ENCODE peak calls at places on chromosomes 6 and 20, in seven cellular contexts. O is H1, X is heart left ventricle, H is HepG2, D is prostate gland, K is testis, E is ovary. S is an unnamed sample.

GRCh38 chr6:123953920-123954319 is 150.3 kb downstream of the NKAIN2 start:
- DNase-seq in D (no peak), X (no peak), E (no peak), K (no peak), H (no peak), O (no peak), S (no peak)

GRCh38 chr20:21064924-21065323 is 41.2 kb downstream of the LINC00237 start:
- DNase-seq in D (no peak), E (no peak), H (no peak), X (no peak), O (no peak), K (no peak), S (no peak)

GRCh38 chr6:131823276-131823902 is 15.6 kb downstream of the ENPP1 start:
- DNase-seq in D (no peak), E (no peak), O (no peak), X (no peak), H (peak), K (no peak), S (no peak)

GRCh38 chr6:157487110-157487773 is 106.3 kb downstream of the ZDHHC14 start:
- DNase-seq in X (no peak), E (no peak), K (no peak), D (no peak), O (no peak), H (no peak), S (no peak)

GRCh38 chr20:22796465-22797077 is 212.2 kb upstream of the FOXA2 start:
- DNase-seq in D (no peak), O (no peak), H (no peak), E (no peak), X (no peak), K (no peak), S (no peak)

GRCh38 chr6:125220712-125221111 is 67.1 kb downstream of the TPD52L1 start:
- DNase-seq in X (peak), H (no peak), K (peak), O (no peak), D (peak), E (peak), S (no peak)

GRCh38 chr20:53927990-53928389 is 142.4 kb downstream of the BCAS1 start:
- DNase-seq in E (no peak), K (no peak), X (no peak), H (no peak), D (no peak), O (no peak), S (no peak)

GRCh38 chr6:87277123-87277522 is 45.3 kb upstream of the SMIM8 start:
- DNase-seq in H (peak), D (no peak), O (no peak), E (no peak), X (no peak), K (no peak), S (no peak)

GRCh38 chr6:32113386-32114352 is 4.5 kb upstream of the TNXB start:
- DNase-seq in O (no peak), K (peak), X (peak), E (peak), D (no peak), H (peak), S (peak)

GRCh38 chr6:158382491-158382890 is 70.2 kb downstream of the TULP4 start:
- DNase-seq in K (no peak), H (no peak), O (no peak), D (no peak), X (no peak), E (no peak), S (no peak)

GRCh38 chr6:129047834-129048233 is 164.9 kb downstream of the LAMA2 start:
- DNase-seq in X (no peak), D (no peak), O (no peak), H (no peak), K (no peak), E (no peak), S (no peak)

GRCh38 chr20:1863296-1863695 is 31.9 kb upstream of the SIRPA start:
- DNase-seq in D (no peak), X (no peak), E (no peak), O (no peak), H (no peak), K (no peak), S (no peak)

GRCh38 chr6:125586074-125586473 is 163.4 kb upstream of the HEY2 start:
- DNase-seq in D (no peak), E (no peak), K (no peak), O (no peak), X (no peak), H (no peak), S (no peak)

GRCh38 chr20:53801609-53802370 is 208.2 kb upstream of the ZNF217 start:
- DNase-seq in O (no peak), X (no peak), E (no peak), D (no peak), K (no peak), H (no peak), S (peak)

GRCh38 chr20:31707994-31708744 is 14.5 kb downstream of the BCL2L1 start:
- DNase-seq in H (no peak), O (peak), K (peak), X (peak), D (no peak), E (no peak), S (no peak)

GRCh38 chr6:56708810-56709597 is 66.3 kb upstream of the DST start:
- DNase-seq in O (no peak), E (no peak), D (no peak), X (no peak), K (no peak), H (peak), S (no peak)

GRCh38 chr20:11274137-11274536 is 600.3 kb upstream of the JAG1 start:
- DNase-seq in D (peak), X (no peak), E (no peak), H (peak), O (no peak), K (peak), S (no peak)

GRCh38 chr6:2999005-2999620 is 581 bp upstream of the NQO2 start:
- DNase-seq in X (no peak), O (no peak), H (peak), K (peak), E (no peak), D (no peak), S (peak)

GRCh38 chr6:13413466-13413862 is 73.9 kb downstream of the GFOD1 start:
- DNase-seq in X (peak), E (no peak), O (no peak), H (peak), D (no peak), K (no peak), S (peak)

GRCh38 chr6:164039954-164040375 is 625.4 kb downstream of the QKI start:
- DNase-seq in H (no peak), O (no peak), K (peak), D (peak), X (peak), E (peak), S (peak)

GRCh38 chr6:44651604-44652003 is 264.1 kb downstream of the CDC5L start:
- DNase-seq in H (no peak), K (no peak), D (no peak), E (no peak), O (no peak), X (no peak), S (no peak)

GRCh38 chr6:149987602-149988107 is 23.9 kb downstream of the ULBP1 start:
- DNase-seq in K (no peak), E (no peak), H (no peak), X (no peak), O (no peak), D (no peak), S (no peak)

GRCh38 chr6:30884521-30885480 is 482 bp downstream of the DDR1 start:
- DNase-seq in O (peak), D (no peak), X (peak), H (no peak), E (peak), K (peak), S (peak)
- TF ChIP-seq CTCF in O (no peak), D (no peak), X (no peak), H (no peak), E (no peak), K (no peak), S (no peak)

GRCh38 chr6:26597389-26597766 is 625 bp downstream of the ABT1 start:
- DNase-seq in E (no peak), K (no peak), D (no peak), H (no peak), O (no peak), X (no peak), S (no peak)

GRCh38 chr6:26594128-26594493 is 2.6 kb upstream of the ABT1 start:
- DNase-seq in D (no peak), H (no peak), E (no peak), X (no peak), O (no peak), K (no peak), S (no peak)

GRCh38 chr6:26596579-26597388 is at the start of gene ABT1:
- DNase-seq in D (peak), H (peak), K (peak), O (peak), X (peak), E (peak), S (peak)

GRCh38 chr6:26594730-26595632 is 1.8 kb upstream of the ABT1 start:
- DNase-seq in H (peak), K (no peak), E (peak), X (no peak), O (peak), D (no peak), S (no peak)

DNA sequence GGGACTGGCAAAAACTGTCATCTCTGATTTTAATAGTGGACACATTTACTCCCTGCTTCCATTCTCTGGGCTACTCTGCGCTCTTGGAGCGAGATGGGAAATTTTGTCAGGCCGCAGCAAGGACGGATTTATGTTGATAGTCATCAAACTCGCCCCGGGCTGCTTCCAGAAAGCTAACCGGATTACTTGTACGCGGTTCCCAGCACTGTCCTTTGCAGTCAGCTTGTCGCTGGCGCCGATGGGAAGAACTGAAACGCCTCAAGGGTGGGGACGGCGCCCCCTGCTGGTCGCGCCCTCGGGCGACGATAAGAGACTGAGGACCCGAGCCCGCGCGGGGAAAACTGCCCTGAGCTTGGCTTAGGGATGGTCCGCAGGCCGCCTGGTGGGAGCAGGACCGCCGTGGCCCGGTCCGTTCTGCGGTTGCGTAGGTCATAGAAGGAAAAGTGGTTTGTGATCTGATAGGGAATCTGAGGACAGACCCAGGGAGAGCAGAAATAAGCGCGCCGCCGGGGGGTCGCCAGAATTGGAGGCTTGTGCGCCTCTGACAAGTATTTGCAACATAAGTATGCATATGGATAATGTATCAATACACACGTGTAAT is 984 bp upstream of the ABT1 start:
- DNase-seq in E (peak), H (peak), K (peak), D (peak), X (peak), O (peak), S (peak)
- TF ChIP-seq POLR2A in E (no peak), H (no peak), K (no peak), D (no peak), X (peak), O (no peak), S (no peak)

GRCh38 chr6:16793828-16794412 is 32.7 kb upstream of the ATXN1 start:
- DNase-seq in D (no peak), H (no peak), K (no peak), O (no peak), X (no peak), E (no peak), S (no peak)
- TF ChIP-seq CTCF in D (no peak), H (no peak), K (peak), O (no peak), X (peak), E (no peak), S (peak)

DNA sequence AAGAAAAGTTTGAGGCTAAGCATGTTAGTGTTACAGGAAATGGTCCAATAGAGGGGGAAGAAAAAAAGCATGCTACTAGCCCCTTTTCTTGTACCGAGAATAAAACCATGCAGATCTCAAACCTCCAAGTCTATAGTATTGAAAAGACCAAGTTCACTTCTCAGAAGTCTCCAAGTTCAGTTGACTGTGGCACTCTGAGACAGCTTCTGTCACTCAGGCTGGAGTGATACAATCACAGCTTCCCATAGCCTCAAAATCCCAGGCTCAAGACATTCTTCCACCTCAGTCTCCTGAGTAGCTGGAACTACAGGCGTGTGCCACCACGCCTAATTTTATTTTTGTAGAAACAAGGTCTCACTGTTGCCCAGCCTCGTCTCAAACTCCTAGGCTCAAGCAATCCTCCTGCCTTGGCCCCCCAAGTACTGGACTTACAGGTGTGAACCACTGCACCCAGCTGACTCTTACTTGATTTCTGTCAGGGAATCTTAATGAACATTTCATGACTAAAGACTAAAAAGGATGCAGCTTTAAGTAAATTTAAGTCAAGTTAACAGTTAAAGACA is 16.2 kb downstream of the C6orf62 start:
- DNase-seq in D (no peak), X (no peak), H (no peak), O (no peak), K (no peak), E (no peak), S (no peak)
- TF ChIP-seq POLR2A in D (no peak), X (no peak), H (no peak), O (no peak), K (no peak), E (no peak), S (no peak)

DNA sequence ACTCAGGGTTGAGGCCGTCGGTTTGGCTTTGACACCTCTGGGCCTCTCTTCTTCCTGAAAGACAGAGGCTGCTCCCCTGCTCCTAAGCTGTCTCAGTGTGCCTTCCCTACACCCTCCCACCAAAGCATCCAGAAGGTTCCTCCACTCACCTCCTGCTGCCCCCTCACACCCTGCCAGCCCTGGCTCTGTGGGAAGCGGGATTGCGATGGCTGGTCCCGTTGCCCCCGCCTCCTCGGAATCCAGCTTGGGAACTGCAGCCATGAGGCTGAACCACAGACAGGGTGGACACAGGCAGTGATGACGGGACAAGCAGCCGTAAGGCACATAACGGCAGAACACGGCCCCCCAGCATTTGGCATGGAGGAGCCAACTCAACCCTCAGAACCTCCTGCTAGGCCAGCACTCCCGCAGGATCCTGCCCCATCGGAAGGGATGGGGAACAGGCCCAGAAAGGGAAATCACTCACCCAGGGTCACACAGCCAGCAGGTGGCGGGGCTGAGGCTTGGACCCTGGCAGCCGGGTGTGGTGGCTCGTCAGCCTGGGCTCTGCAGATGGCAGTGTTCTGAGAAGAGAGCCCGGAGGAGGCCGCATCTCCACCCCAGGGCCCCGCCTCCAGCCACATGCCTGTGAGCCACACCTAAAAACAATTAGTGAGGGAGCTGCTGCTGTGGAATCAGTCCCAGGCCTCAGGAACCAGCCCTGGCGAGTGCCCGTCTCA is 139.6 kb downstream of the PHACTR3 start:
- DNase-seq in X (no peak), K (no peak), E (no peak), D (no peak), H (no peak), O (no peak), S (no peak)
- TF ChIP-seq CTCF in X (no peak), K (no peak), E (no peak), D (no peak), H (peak), O (no peak), S (no peak)

DNA sequence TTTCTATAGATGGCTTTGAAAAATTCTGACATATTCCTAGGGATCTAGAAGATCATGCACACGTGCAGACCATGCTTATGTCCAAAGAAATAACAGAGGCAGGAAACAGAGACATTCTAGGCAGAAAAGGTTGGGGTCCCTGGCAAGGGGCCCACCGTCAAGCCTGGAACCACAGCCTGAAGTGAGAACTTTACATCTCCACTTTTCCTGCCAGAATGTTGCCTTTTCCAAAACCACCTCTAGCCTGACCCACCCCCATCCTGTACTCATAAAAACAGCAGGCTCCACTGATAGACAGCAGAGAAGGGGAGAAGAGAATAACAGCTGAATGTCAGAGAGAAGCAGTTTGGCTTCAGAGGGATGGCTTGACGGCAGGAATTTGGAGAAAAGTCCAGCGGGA is 257.3 kb upstream of the NT5E start:
- DNase-seq in O (no peak), X (no peak), H (no peak), E (no peak), K (no peak), D (no peak), S (no peak)
- TF ChIP-seq POLR2A in O (no peak), X (no peak), H (no peak), E (no peak), K (no peak), D (no peak), S (no peak)

GRCh38 chr20:14189794-14190402 is 147.5 kb downstream of the FLRT3 start:
- DNase-seq in D (peak), E (no peak), X (no peak), K (no peak), H (peak), O (no peak), S (no peak)
- TF ChIP-seq CTCF in D (no peak), E (no peak), X (no peak), K (no peak), H (peak), O (peak), S (peak)

GRCh38 chr20:59003836-59004492 is 3.1 kb downstream of the CTSZ start:
- DNase-seq in E (no peak), X (peak), K (no peak), H (no peak), D (no peak), O (no peak), S (peak)

GRCh38 chr20:59002874-59003399 is 4.1 kb downstream of the CTSZ start:
- DNase-seq in D (no peak), K (no peak), H (no peak), E (no peak), X (peak), O (no peak), S (peak)

GRCh38 chr20:59005523-59006166 is 1.4 kb downstream of the CTSZ start:
- DNase-seq in D (no peak), O (no peak), K (no peak), E (no peak), X (peak), H (no peak), S (no peak)

GRCh38 chr20:59004763-59005522 is 2.1 kb downstream of the CTSZ start:
- DNase-seq in X (peak), K (peak), D (no peak), E (no peak), O (no peak), H (peak), S (peak)

GRCh38 chr20:59004493-59004762 is 2.6 kb downstream of the CTSZ start:
- DNase-seq in D (no peak), X (peak), E (no peak), K (no peak), H (no peak), O (no peak), S (peak)
- TF ChIP-seq POLR2A in D (no peak), X (no peak), E (no peak), K (no peak), H (no peak), O (no peak), S (no peak)

DNA sequence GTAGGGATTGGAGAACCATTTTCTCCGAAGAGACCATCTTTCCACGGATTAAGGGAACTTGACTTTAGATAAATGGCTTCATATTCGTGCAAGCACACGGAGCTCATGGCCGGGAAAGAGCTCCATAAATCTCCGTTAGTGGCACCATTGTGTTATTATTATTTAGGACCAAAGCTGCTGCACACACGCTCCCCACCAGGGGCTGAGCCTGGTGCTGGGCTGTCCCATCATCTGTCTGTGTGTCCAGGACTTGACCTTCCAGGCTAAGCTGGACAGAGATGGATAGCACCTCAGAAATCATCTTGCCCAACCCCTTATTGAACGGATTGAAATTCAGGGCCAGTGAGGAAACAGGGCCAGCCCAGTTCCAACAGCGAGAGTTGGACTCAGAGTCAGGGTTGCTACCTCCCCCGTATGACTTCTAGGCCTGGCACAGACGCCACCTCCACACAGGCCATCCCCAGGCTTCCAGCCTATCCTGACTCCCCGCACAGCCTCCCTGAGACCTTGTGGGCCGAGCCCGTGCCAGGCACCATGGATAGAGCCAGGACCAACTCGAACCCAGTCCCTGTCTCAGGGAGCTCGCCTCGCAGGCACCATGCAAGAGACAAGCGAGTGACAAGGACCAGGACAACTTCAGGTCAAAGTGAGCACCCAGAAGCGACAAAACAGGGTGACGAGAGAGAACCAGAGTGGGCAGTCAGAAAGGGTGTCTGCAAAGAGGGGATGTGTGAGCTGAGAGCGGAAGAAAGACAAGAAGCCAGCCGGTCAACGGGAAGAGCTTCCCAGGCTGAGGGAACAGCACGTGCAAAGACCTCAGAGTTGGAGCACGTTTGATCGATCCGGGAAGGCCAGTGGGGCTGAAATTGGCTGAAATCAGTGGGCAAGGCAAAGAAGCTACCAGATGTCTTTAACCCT is 45.4 kb downstream of the KIAA1755 start:
- DNase-seq in E (no peak), K (no peak), H (no peak), X (no peak), D (no peak), O (no peak), S (no peak)
- TF ChIP-seq CTCF in E (no peak), K (no peak), H (no peak), X (no peak), D (no peak), O (peak), S (no peak)

GRCh38 chr20:44736170-44737021 is 9.3 kb upstream of the KCNK15 start:
- DNase-seq in K (peak), H (peak), E (peak), O (peak), X (peak), D (no peak), S (peak)
- TF ChIP-seq POLR2A in K (no peak), H (peak), E (no peak), O (no peak), X (no peak), D (no peak), S (no peak)

S was measured in right lobe of liver.